ENCODE peak calls at places on chromosomes 7 and 10, in five cellular contexts. J is NCI-H2227 treated with DMSO at 0.1 percent for 48 hours; Y is H1; N is small intestine; Z is stimulated activated CD8-positive, alpha-beta memory T cell treated with anti-CD3 and anti-CD28 coated beads, Interleukin-15, amount 100 ng/mL, for 24 hours. E is an unnamed sample.

GRCh38 chr7:27180431-27181175 is 4.4 kb downstream of the HOXA11 start:
- DNase-seq in J (no peak), Y (peak), N (no peak), Z (no peak), E (no peak)

GRCh38 chr7:130921391-130922180 is 187.6 kb upstream of the KLF14 start:
- DNase-seq in J (peak), Y (peak), N (peak), Z (no peak), E (peak)

GRCh38 chr7:72265505-72265904 is 146.6 kb downstream of the CALN1 start:
- DNase-seq in J (no peak), Y (no peak), N (no peak), Z (no peak), E (no peak)

GRCh38 chr7:47067215-47067614 is 514.7 kb downstream of the TNS3 start:
- DNase-seq in J (no peak), Y (no peak), N (no peak), Z (no peak), E (no peak)

GRCh38 chr10:132198381-132199181 is 11.8 kb downstream of the DPYSL4 start:
- DNase-seq in J (no peak), Y (no peak), N (no peak), Z (no peak), E (no peak)

GRCh38 chr10:51895209-51895608 is 195.8 kb upstream of the CSTF2T start:
- DNase-seq in J (no peak), Y (no peak), N (no peak), Z (no peak), E (no peak)

GRCh38 chr7:142776206-142776844 is 5.6 kb downstream of the PRSS2 start:
- DNase-seq in J (no peak), Y (no peak), N (no peak), Z (no peak), E (no peak)

GRCh38 chr10:72254891-72255568 is 18.7 kb upstream of the DDIT4 start:
- DNase-seq in J (peak), Y (peak), N (peak), Z (no peak), E (peak)

GRCh38 chr10:87640043-87640442 is 19.6 kb upstream of the PAPSS2 start:
- DNase-seq in J (no peak), Y (no peak), N (no peak), Z (no peak), E (no peak)

GRCh38 chr7:138603549-138604324 is 97.4 kb downstream of the SVOPL start:
- DNase-seq in J (no peak), Y (no peak), N (no peak), Z (no peak), E (no peak)

GRCh38 chr7:62361-63116 is 129.8 kb upstream of the FAM20C start:
- DNase-seq in J (no peak), Y (no peak), N (no peak), Z (no peak), E (no peak)

GRCh38 chr7:139782932-139783331 is 5.1 kb upstream of the HIPK2 start:
- DNase-seq in J (no peak), Y (no peak), N (no peak), Z (no peak), E (no peak)

GRCh38 chr10:80739963-80740715 is 202.4 kb downstream of the SH2D4B start:
- DNase-seq in J (no peak), Y (peak), N (no peak), Z (no peak), E (no peak)

GRCh38 chr10:124741281-124741921 is 2.8 kb downstream of the FAM53B start:
- DNase-seq in J (peak), Y (peak), N (peak), Z (no peak), E (peak)

GRCh38 chr7:50851891-50852290 is 69.2 kb upstream of the GRB10 start:
- DNase-seq in J (no peak), Y (no peak), N (peak), Z (no peak), E (peak)

GRCh38 chr7:157558516-157558874 is 221.7 kb downstream of the DNAJB6 start:
- DNase-seq in J (no peak), Y (no peak), N (no peak), Z (no peak), E (no peak)

GRCh38 chr7:116211006-116211912 is 920 bp downstream of the TES start:
- DNase-seq in J (no peak), Y (peak), N (peak), Z (peak), E (peak)

E was measured in HT-29.